ENCODE peak calls at places on chromosomes 2 and 18, in ten cellular contexts. I is cardiac muscle cell; W is DMS153; X is GM03348; H is stomach; V is neuronal stem cell; C is heart right ventricle; O is hepatocyte; B is activated CD4-positive, alpha-beta T cell treated with anti-CD3 and anti-CD28 coated beads, Interleukin-2, amount 50 U/mL, for 1 hour; L is HTR-8/SVneo. P is an unnamed sample.

GRCh38 chr18:62398291-62398690 is 73.2 kb downstream of the TNFRSF11A start:
- DNase-seq in I (no peak), V (no peak), L (no peak), B (no peak), W (no peak), H (no peak), O (no peak), C (no peak), X (no peak), P (no peak)

GRCh38 chr2:88451647-88452150 is 794 bp downstream of the FOXI3 start:
- DNase-seq in V (peak; percentile 38), I (no peak), H (no peak), X (no peak), B (no peak), O (no peak), C (peak; percentile 13), L (no peak), W (no peak), P (peak; percentile 47)

GRCh38 chr2:63665806-63666205 is 77.0 kb downstream of the MDH1 start:
- DNase-seq in V (no peak), I (peak; percentile 78), H (no peak), L (no peak), X (peak; percentile 63), B (no peak), O (no peak), C (no peak), W (no peak), P (peak; percentile 29)

GRCh38 chr2:80058562-80058961 is 246.0 kb downstream of the LRRTM1 start:
- DNase-seq in L (no peak), B (no peak), I (no peak), V (no peak), H (no peak), C (no peak), W (no peak), O (no peak), X (no peak), P (peak; percentile 44)

GRCh38 chr18:10475633-10476388 is 21.4 kb downstream of the APCDD1 start:
- DNase-seq in C (no peak), B (no peak), H (no peak), O (peak; percentile 19), V (no peak), I (no peak), L (no peak), W (no peak), X (no peak), P (no peak)

GRCh38 chr18:70015127-70015526 is 67.5 kb upstream of the CD226 start:
- DNase-seq in X (no peak), V (no peak), L (no peak), W (no peak), C (no peak), I (no peak), H (no peak), B (no peak), O (no peak), P (no peak)

GRCh38 chr18:45619826-45620201 is 4.5 kb downstream of the SLC14A2 start:
- DNase-seq in O (no peak), C (no peak), B (no peak), I (no peak), H (no peak), X (no peak), W (no peak), L (no peak), V (no peak), P (no peak)

GRCh38 chr2:120747706-120748105 is 12.0 kb downstream of the GLI2 start:
- DNase-seq in L (no peak), I (no peak), W (no peak), O (no peak), B (no peak), H (no peak), C (no peak), V (no peak), X (no peak), P (no peak)

GRCh38 chr2:157837851-157838441 is 38.2 kb downstream of the ACVR1 start:
- DNase-seq in V (no peak), I (peak; percentile 43), W (peak; percentile 54), X (peak; percentile 43), B (no peak), H (no peak), L (no peak), C (peak; percentile 27), O (peak; percentile 35), P (no peak)

GRCh38 chr18:44731160-44731865 is 50.6 kb downstream of the SETBP1 start:
- DNase-seq in W (no peak), H (no peak), B (no peak), I (no peak), C (no peak), O (no peak), L (no peak), V (no peak), X (no peak), P (no peak)

GRCh38 chr2:42598656-42599267 is 30.3 kb downstream of the MTA3 start:
- DNase-seq in W (no peak), V (no peak), B (no peak), L (no peak), H (no peak), O (no peak), C (no peak), X (no peak), I (no peak), P (peak; percentile 47)

GRCh38 chr18:2441544-2441943 is 129.8 kb downstream of the METTL4 start:
- DNase-seq in O (no peak), L (no peak), I (no peak), H (no peak), C (no peak), W (no peak), B (no peak), X (no peak), V (no peak), P (no peak)

GRCh38 chr2:164138750-164139149 is 402.9 kb upstream of the FIGN start:
- DNase-seq in V (no peak), I (no peak), W (no peak), C (no peak), H (no peak), B (no peak), O (no peak), X (no peak), L (no peak), P (no peak)

GRCh38 chr18:23191952-23192662 is 56.8 kb downstream of the CABLES1 start:
- DNase-seq in I (peak; percentile 92), C (peak; percentile 69), X (peak; percentile 49), W (no peak), L (peak; percentile 66), B (no peak), V (no peak), H (peak; percentile 51), O (peak; percentile 54), P (no peak)

GRCh38 chr2:176558574-176559140 is 289.4 kb downstream of the MTX2 start:
- DNase-seq in B (no peak), W (no peak), X (no peak), V (no peak), L (no peak), I (no peak), C (no peak), O (no peak), H (no peak), P (no peak)

GRCh38 chr2:113390133-113390849 is 47.2 kb upstream of the ZNG1B start:
- DNase-seq in C (no peak), H (peak; percentile 46), W (no peak), X (peak; percentile 64), I (peak; percentile 83), L (peak; percentile 32), O (peak; percentile 91), V (peak; percentile 71), B (peak; percentile 46), P (peak; percentile 84)

GRCh38 chr2:207182916-207183315 is 17.2 kb upstream of the KLF7 start:
- DNase-seq in I (no peak), B (no peak), L (no peak), V (no peak), W (no peak), H (no peak), X (peak; percentile 29), C (no peak), O (no peak), P (no peak)

GRCh38 chr2:98444436-98445166 is at the start of gene INPP4A:
- DNase-seq in H (peak; percentile 78), W (peak; percentile 43), X (peak; percentile 98), V (peak; percentile 88), O (peak; percentile 89), B (peak; percentile 78), I (peak; percentile 74), C (peak; percentile 85), L (peak; percentile 95), P (peak; percentile 91)

GRCh38 chr2:218806346-218806978 is 24.5 kb downstream of the CYP27A1 start:
- DNase-seq in B (no peak), W (peak; percentile 10), C (peak; percentile 61), V (no peak), H (peak; percentile 44), O (peak; percentile 87), X (peak; percentile 95), L (peak; percentile 72), I (peak; percentile 100), P (peak; percentile 25)

GRCh38 chr2:159004849-159005248 is 36.4 kb downstream of the TANC1 start:
- DNase-seq in V (no peak), W (no peak), L (no peak), O (no peak), H (no peak), X (no peak), C (no peak), B (no peak), I (no peak), P (no peak)

GRCh38 chr2:105391058-105391627 is 7.7 kb downstream of the FHL2 start:
- DNase-seq in C (no peak), I (no peak), H (no peak), X (no peak), B (no peak), W (no peak), O (no peak), L (no peak), V (no peak), P (no peak)